ENCODE peak calls at places on chromosome 12, in nine cellular contexts. I, R, Z, N, P, Q, D, B and F are unnamed samples.

GRCh38 chr12:42323856-42324255 is 2.0 kb downstream of the ZCRB1 start:
- DNase-seq in D (no peak), P (no peak), Q (no peak), I (no peak), Z (no peak), B (no peak), N (no peak), R (no peak), F (no peak)

GRCh38 chr12:4506870-4507269 is 31.8 kb upstream of the RAD51AP1 start:
- DNase-seq in R (no peak), Z (no peak), Q (no peak), P (no peak), I (no peak), N (no peak), B (peak; percentile 82), D (no peak), F (peak; percentile 55)

GRCh38 chr12:127809236-127809635 is 457.7 kb upstream of the TMEM132C start:
- DNase-seq in R (no peak), Z (no peak), D (no peak), N (no peak), Q (no peak), P (peak; percentile 32), I (no peak), B (peak; percentile 88), F (peak; percentile 83)

GRCh38 chr12:114263031-114263825 is 142.7 kb downstream of the TBX5 start:
- DNase-seq in Z (no peak), N (no peak), B (peak; percentile 28), Q (no peak), R (no peak), I (no peak), P (no peak), D (no peak), F (no peak)

GRCh38 chr12:37666069-37666781 is 650.3 kb upstream of the ALG10B start:
- DNase-seq in Q (no peak), N (peak; percentile 26), B (no peak), R (no peak), I (no peak), P (no peak), Z (no peak), D (no peak), F (no peak)

GRCh38 chr12:84599539-84599938 is 313.1 kb downstream of the SLC6A15 start:
- DNase-seq in N (no peak), Q (no peak), B (peak; percentile 25), D (no peak), P (peak; percentile 76), R (peak; percentile 36), Z (no peak), I (no peak), F (peak; percentile 13)

GRCh38 chr12:52307836-52308806 is 13.1 kb downstream of the KRT83 start:
- DNase-seq in B (peak; percentile 20), I (peak; percentile 64), Q (peak; percentile 51), Z (peak; percentile 67), R (peak; percentile 72), N (peak; percentile 80), P (peak; percentile 79), D (no peak), F (peak; percentile 77)

GRCh38 chr12:27331299-27331926 is 1.2 kb upstream of the BMAL2 start:
- DNase-seq in D (no peak), I (no peak), Q (no peak), B (peak; percentile 96), N (no peak), P (peak; percentile 96), R (no peak), Z (no peak), F (peak; percentile 76)

GRCh38 chr12:121452356-121453021 is 52.6 kb downstream of the RNF34 start:
- DNase-seq in R (no peak), Q (no peak), D (no peak), P (no peak), B (no peak), N (peak; percentile 58), Z (peak; percentile 20), I (peak; percentile 71), F (no peak)

GRCh38 chr12:52686063-52686462 is 5.9 kb upstream of the KRT1 start:
- DNase-seq in N (no peak), Q (no peak), B (no peak), R (no peak), Z (no peak), I (no peak), D (no peak), P (no peak), F (no peak)

GRCh38 chr12:124744659-124745467 is 118.8 kb downstream of the SCARB1 start:
- DNase-seq in P (peak; percentile 89), B (no peak), Z (peak; percentile 47), I (no peak), D (no peak), Q (no peak), R (peak; percentile 89), N (no peak), F (no peak)

GRCh38 chr12:45726594-45727300 is 2.8 kb upstream of the ARID2 start:
- DNase-seq in Q (peak; percentile 43), D (peak; percentile 20), I (peak; percentile 70), B (peak; percentile 51), P (peak; percentile 34), N (peak; percentile 72), Z (peak; percentile 74), R (peak; percentile 58), F (no peak)

GRCh38 chr12:6550294-6551062 is 5.4 kb downstream of the IFFO1 start:
- DNase-seq in I (no peak), R (no peak), N (no peak), B (no peak), P (no peak), D (no peak), Z (peak; percentile 62), Q (no peak), F (peak; percentile 50)

GRCh38 chr12:126772171-126772864 is 1494.7 kb upstream of the TMEM132C start:
- DNase-seq in N (no peak), I (no peak), Q (peak; percentile 18), P (peak; percentile 87), D (no peak), B (peak; percentile 64), R (no peak), Z (no peak), F (peak; percentile 95)

GRCh38 chr12:82688035-82688501 is 1.4 kb downstream of the TMTC2 start:
- DNase-seq in N (no peak), I (no peak), Q (no peak), P (peak; percentile 52), B (peak; percentile 20), Z (no peak), R (no peak), D (no peak), F (peak; percentile 13)

GRCh38 chr12:43676183-43676813 is 82.3 kb downstream of the PUS7L start:
- DNase-seq in Q (peak; percentile 8), B (no peak), Z (no peak), R (peak; percentile 57), N (no peak), D (no peak), I (no peak), P (peak; percentile 24), F (no peak)

GRCh38 chr12:3700861-3701260 is 52.0 kb downstream of the CRACR2A start:
- DNase-seq in Q (no peak), N (no peak), R (no peak), I (no peak), D (no peak), Z (no peak), P (no peak), B (peak; percentile 30), F (peak; percentile 36)

GRCh38 chr12:15534870-15535269 is 212.6 kb downstream of the PTPRO start:
- DNase-seq in Z (no peak), R (no peak), I (no peak), Q (no peak), B (no peak), N (no peak), P (no peak), D (no peak), F (peak; percentile 28)